ENCODE peak calls at places on chromosome 11, in ten cellular contexts. E is transverse colon; X is aorta; S is CD8-positive, alpha-beta memory T cell; Q is body of pancreas; R is PC-3; G is left ventricle myocardium inferior; V is uterus; H is kidney; C is heart left ventricle. I is an unnamed sample. For H3K4me1, the result is how much of the 10 kb centered on the place peaks cover.

GRCh38 chr11:75303544-75304224 is 47.8 kb downstream of the ARRB1 start:
- DNase-seq in E (no peak), X (no peak), S (no peak), Q (no peak), R (no peak), G (no peak), V (no peak), H (peak), C (no peak), I (no peak)

GRCh38 chr11:15123849-15124248 is 9.1 kb downstream of the INSC start:
- DNase-seq in E (no peak), X (no peak), S (no peak), Q (no peak), R (peak), G (no peak), V (no peak), H (no peak), C (no peak), I (peak)

GRCh38 chr11:103061656-103062055 is 30.3 kb downstream of the DCUN1D5 start:
- DNase-seq in E (no peak), X (no peak), S (no peak), Q (no peak), R (no peak), G (no peak), V (no peak), H (no peak), C (no peak), I (no peak)

GRCh38 chr11:57604289-57605010 is 7.0 kb downstream of the SERPING1 start:
- DNase-seq in E (no peak), X (no peak), S (no peak), Q (no peak), R (no peak), G (no peak), V (no peak), H (no peak), C (no peak), I (no peak)

GRCh38 chr11:30046211-30046945 is 29.5 kb upstream of the KCNA4 start:
- DNase-seq in E (no peak), X (no peak), S (no peak), Q (no peak), R (no peak), G (no peak), V (no peak), H (no peak), C (no peak), I (no peak)

GRCh38 chr11:45142241-45142885 is 4.1 kb upstream of the PRDM11 start:
- DNase-seq in E (no peak), X (no peak), S (no peak), Q (no peak), R (no peak), G (no peak), V (no peak), H (no peak), C (no peak), I (no peak)

GRCh38 chr11:61009392-61010275 is 38.2 kb downstream of the CD6 start:
- DNase-seq in E (no peak), X (no peak), S (no peak), Q (no peak), R (no peak), G (no peak), V (no peak), H (peak), C (no peak), I (no peak)

GRCh38 chr11:48063424-48063978 is 83.1 kb downstream of the PTPRJ start:
- DNase-seq in E (no peak), X (peak), S (no peak), Q (no peak), R (peak), G (no peak), V (peak), H (no peak), C (peak), I (peak)

GRCh38 chr11:87740513-87740912 is 434.7 kb downstream of the RAB38 start:
- DNase-seq in E (no peak), X (no peak), S (no peak), Q (no peak), R (no peak), G (no peak), V (no peak), H (no peak), C (no peak), I (no peak)

GRCh38 chr11:103749158-103749557 is 287.3 kb upstream of the DDI1 start:
- DNase-seq in E (no peak), X (no peak), S (no peak), Q (no peak), R (no peak), G (no peak), V (no peak), H (no peak), C (no peak), I (no peak)

GRCh38 chr11:34448223-34448994 is 9.7 kb downstream of the CAT start:
- DNase-seq in E (no peak), X (no peak), S (no peak), Q (no peak), R (no peak), G (no peak), V (no peak), H (no peak), C (no peak), I (no peak)

GRCh38 chr11:34449013-34449412 is 10.3 kb downstream of the CAT start:
- DNase-seq in E (no peak), X (no peak), S (no peak), Q (no peak), R (no peak), G (no peak), V (no peak), H (no peak), C (no peak), I (no peak)

GRCh38 chr11:34443136-34443535 is 4.4 kb downstream of the CAT start:
- DNase-seq in E (no peak), X (no peak), S (no peak), Q (no peak), R (peak), G (no peak), V (no peak), H (no peak), C (no peak), I (no peak)

GRCh38 chr11:34447044-34447443 is 8.3 kb downstream of the CAT start:
- DNase-seq in E (no peak), X (no peak), S (no peak), Q (no peak), R (no peak), G (no peak), V (no peak), H (no peak), C (no peak), I (no peak)

DNA sequence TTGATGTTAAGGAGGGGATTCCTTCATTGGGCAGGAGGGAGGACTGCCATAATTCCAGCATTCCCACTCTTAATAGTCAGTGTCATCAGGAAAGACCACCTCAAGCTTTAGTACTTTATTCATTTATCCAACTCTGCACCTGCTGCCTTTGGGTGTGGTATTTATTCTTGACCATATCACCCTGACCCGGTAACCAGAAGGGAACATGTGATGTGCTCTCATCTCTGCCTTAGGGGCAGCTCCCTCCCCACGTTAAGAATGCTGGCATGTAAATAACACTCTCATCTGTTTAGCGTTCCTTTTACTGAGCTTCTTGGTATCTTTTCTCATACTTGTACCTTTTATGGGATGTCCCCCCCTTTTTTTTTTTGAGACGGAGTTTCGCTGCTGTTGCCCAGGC is 7.7 kb downstream of the CAT start:
- DNase-seq in E (no peak), X (no peak), S (no peak), Q (no peak), R (no peak), G (no peak), V (no peak), H (no peak), C (no peak), I (no peak)
- H3K4me1 ChIP-seq in E (under half), X (under half), S (under half), Q (under half), R (under half), G (half or more), V (under half), H (under half), C (under half), I (under half)

DNA sequence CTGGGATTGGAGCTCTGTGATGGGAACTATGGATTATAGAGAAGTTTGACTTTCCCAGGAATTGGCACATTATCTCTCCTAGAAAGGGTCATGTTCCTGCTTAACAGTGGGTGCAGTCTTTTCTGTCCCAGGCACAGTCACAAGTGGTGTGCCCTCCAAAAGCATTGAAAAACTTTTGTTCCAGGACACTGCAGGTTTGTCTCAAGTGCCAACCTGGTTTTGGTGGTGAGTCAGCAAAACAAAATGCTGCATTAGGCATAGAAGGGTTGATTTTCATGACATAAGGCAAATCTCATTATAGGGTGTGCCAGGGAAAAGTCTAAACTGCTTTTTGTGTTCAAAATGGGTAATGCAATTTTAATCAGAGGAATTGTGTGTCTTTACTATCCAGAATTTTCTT is 4.9 kb downstream of the HTATIP2 start:
- DNase-seq in E (no peak), X (no peak), S (no peak), Q (no peak), R (peak), G (no peak), V (no peak), H (no peak), C (no peak), I (no peak)
- H3K27ac ChIP-seq in E (no peak), X (no peak), S (no peak), Q (no peak), R (peak), G (no peak), V (no peak), H (no peak), C (no peak), I (no peak)

DNA sequence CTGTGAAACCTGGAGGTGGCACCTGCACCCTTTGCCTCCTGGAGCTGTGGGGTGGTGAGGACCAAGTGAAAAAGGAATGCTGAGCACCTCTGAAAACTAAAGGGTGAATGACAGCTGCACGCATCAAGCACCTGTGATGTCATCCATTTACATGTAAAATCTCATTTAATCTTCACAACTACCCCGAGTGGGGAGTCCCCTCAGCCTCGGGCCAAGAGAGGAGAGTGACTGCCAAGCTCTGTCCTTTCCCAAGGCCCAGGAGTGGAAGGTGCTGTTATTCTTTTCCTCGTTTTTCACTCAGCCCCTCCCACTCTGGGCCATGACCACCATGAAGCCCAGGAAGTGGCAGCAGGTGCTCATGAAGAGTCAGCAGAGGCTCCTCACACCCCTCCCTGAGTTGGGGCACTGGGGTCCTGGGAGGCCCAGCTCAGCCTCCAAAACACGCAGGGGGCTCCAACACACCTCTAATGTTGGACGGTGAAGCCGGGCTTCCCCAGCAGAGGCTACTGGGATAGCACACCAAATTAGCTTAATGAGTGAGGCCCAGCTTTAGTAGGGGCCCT is 35.7 kb downstream of the NECTIN1 start:
- DNase-seq in E (no peak), X (no peak), S (no peak), Q (no peak), R (no peak), G (no peak), V (no peak), H (no peak), C (no peak), I (no peak)
- H3K4me1 ChIP-seq in E (under half), X (under half), S (under half), Q (under half), R (under half), G (under half), V (under half), H (under half), C (under half), I (under half)

GRCh38 chr11:66891849-66892660 is 35.2 kb downstream of the LRFN4 start:
- DNase-seq in E (peak), X (peak), S (no peak), Q (peak), R (peak), G (no peak), V (no peak), H (no peak), C (no peak), I (peak)
- H3K27ac ChIP-seq in E (no peak), X (no peak), S (peak), Q (no peak), R (peak), G (no peak), V (no peak), H (no peak), C (no peak), I (no peak)

DNA sequence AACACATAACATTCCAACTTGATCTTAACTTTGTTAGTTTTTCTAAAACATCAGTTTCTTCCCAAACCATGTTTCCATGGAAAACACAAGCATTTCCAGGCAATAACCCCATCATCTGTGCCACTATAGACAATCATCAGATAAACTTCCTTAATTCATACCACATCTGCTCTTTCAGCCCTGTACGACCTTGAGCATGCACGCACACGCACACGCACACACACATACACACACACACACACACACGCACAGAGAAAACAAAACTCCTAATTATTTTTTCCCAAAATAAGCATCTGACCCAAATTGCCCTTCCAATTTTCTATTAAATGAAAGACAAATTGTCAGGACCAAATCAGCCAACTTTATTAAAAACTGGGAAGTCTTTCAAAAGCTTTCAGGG is 14.8 kb downstream of the ADM start:
- DNase-seq in E (no peak), X (no peak), S (no peak), Q (no peak), R (no peak), G (no peak), V (no peak), H (no peak), C (no peak), I (no peak)
- H3K4me1 ChIP-seq in E (under half), X (under half), S (under half), Q (under half), R (under half), G (under half), V (under half), H (under half), C (under half), I (under half)

DNA sequence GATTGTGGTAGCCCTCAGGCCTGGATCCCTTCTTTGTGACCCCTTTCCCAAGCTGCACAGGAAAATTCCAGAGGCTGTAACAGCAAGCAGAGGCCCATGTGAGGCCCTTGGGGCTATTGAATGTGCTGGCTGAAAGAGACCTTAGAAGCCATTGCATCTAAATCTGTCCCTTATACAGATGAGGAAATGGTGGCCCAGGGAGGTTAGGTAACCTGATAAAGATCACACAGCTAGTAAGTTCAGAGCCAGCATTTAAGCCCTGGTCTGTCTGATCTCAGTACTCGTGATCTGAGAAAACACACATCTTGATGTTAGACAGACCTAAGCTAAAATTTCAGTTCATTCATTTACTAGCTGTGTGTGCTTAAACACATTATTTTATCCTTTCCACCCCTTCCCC is 115.9 kb upstream of the TBCEL start:
- DNase-seq in E (no peak), X (no peak), S (no peak), Q (no peak), R (no peak), G (no peak), V (no peak), H (no peak), C (no peak), I (no peak)
- H3K27ac ChIP-seq in E (no peak), X (no peak), S (no peak), Q (no peak), R (no peak), G (no peak), V (no peak), H (no peak), C (no peak), I (no peak)